ENCODE peak calls at places on chromosomes 16 and 17, in eight cellular contexts. A, S, F, W, J, X, P and U are unnamed samples.

GRCh38 chr16:71894229-71894920 is 956 bp upstream of the IST1 start:
- DNase-seq in A (peak), S (peak), F (peak), W (no peak), J (peak), X (no peak), P (peak), U (peak)

GRCh38 chr17:38418693-38419507 is 9.4 kb upstream of the ARHGAP23 start:
- DNase-seq in A (peak), S (no peak), F (no peak), W (no peak), J (no peak), X (no peak), P (no peak), U (no peak)

GRCh38 chr17:19333132-19333440 is 29.4 kb downstream of the B9D1 start:
- DNase-seq in A (no peak), S (no peak), F (no peak), W (no peak), J (no peak), X (no peak), P (no peak), U (no peak)

GRCh38 chr16:57815987-57816745 is 13.9 kb upstream of the KIFC3 start:
- DNase-seq in A (peak), S (peak), F (peak), W (peak), J (peak), X (peak), P (peak), U (peak)

GRCh38 chr16:87691686-87692079 is 74.1 kb downstream of the KLHDC4 start:
- DNase-seq in A (no peak), S (no peak), F (no peak), W (no peak), J (no peak), X (no peak), P (no peak), U (no peak)

GRCh38 chr17:77897741-77898301 is 60.7 kb upstream of the TNRC6C start:
- DNase-seq in A (peak), S (no peak), F (no peak), W (no peak), J (no peak), X (no peak), P (no peak), U (no peak)

GRCh38 chr16:15464401-15465186 is 30.2 kb downstream of the BMERB1 start:
- DNase-seq in A (no peak), S (no peak), F (no peak), W (no peak), J (no peak), X (no peak), P (no peak), U (no peak)

GRCh38 chr16:88731699-88732098 is 25.4 kb downstream of the CTU2 start:
- DNase-seq in A (no peak), S (no peak), F (no peak), W (no peak), J (no peak), X (no peak), P (no peak), U (no peak)

GRCh38 chr17:57478851-57479250 is 222.5 kb downstream of the MSI2 start:
- DNase-seq in A (no peak), S (no peak), F (no peak), W (no peak), J (no peak), X (no peak), P (no peak), U (no peak)

GRCh38 chr16:2231016-2231931 is 5.0 kb upstream of the DNASE1L2 start:
- DNase-seq in A (no peak), S (no peak), F (no peak), W (no peak), J (no peak), X (no peak), P (no peak), U (no peak)

GRCh38 chr16:17467923-17468540 is 2.7 kb downstream of the XYLT1 start:
- DNase-seq in A (peak), S (no peak), F (peak), W (peak), J (peak), X (no peak), P (no peak), U (peak)

GRCh38 chr16:57994778-57995177 is 5.7 kb downstream of the ZNF319 start:
- DNase-seq in A (peak), S (no peak), F (peak), W (no peak), J (no peak), X (no peak), P (no peak), U (no peak)

GRCh38 chr16:31386157-31386984 is 6.8 kb upstream of the ITGAD start:
- DNase-seq in A (no peak), S (no peak), F (no peak), W (no peak), J (no peak), X (no peak), P (no peak), U (no peak)

GRCh38 chr17:79002291-79002690 is 7.3 kb downstream of the CANT1 start:
- DNase-seq in A (no peak), S (no peak), F (no peak), W (no peak), J (peak), X (no peak), P (no peak), U (no peak)

GRCh38 chr16:8931864-8932263 is 31.8 kb downstream of the USP7 start:
- DNase-seq in A (peak), S (no peak), F (peak), W (no peak), J (no peak), X (no peak), P (peak), U (no peak)

GRCh38 chr16:57868913-57869520 is 66.7 kb upstream of the KIFC3 start:
- DNase-seq in A (no peak), S (no peak), F (no peak), W (no peak), J (no peak), X (no peak), P (no peak), U (no peak)

GRCh38 chr16:86566966-86567700 is 504 bp downstream of the FOXC2 start:
- DNase-seq in A (peak), S (no peak), F (no peak), W (no peak), J (peak), X (no peak), P (no peak), U (no peak)

GRCh38 chr16:87713469-87714229 is 52.1 kb downstream of the KLHDC4 start:
- DNase-seq in A (no peak), S (no peak), F (peak), W (no peak), J (no peak), X (no peak), P (peak), U (no peak)

GRCh38 chr17:80724723-80725388 is 180.2 kb downstream of the RPTOR start:
- DNase-seq in A (no peak), S (no peak), F (no peak), W (no peak), J (no peak), X (no peak), P (no peak), U (no peak)

GRCh38 chr17:77628035-77628434 is 330.5 kb upstream of the TNRC6C start:
- DNase-seq in A (no peak), S (no peak), F (no peak), W (no peak), J (no peak), X (no peak), P (no peak), U (no peak)

GRCh38 chr17:4598776-4599504 is 14.6 kb downstream of the SMTNL2 start:
- DNase-seq in A (no peak), S (no peak), F (no peak), W (no peak), J (peak), X (no peak), P (no peak), U (no peak)

GRCh38 chr17:74690409-74690825 is 22.3 kb downstream of the CD300LF start:
- DNase-seq in A (no peak), S (peak), F (no peak), W (no peak), J (peak), X (no peak), P (no peak), U (no peak)

GRCh38 chr17:48543854-48544355 is 1.0 kb downstream of the HOXB2 start:
- DNase-seq in A (no peak), S (no peak), F (peak), W (no peak), J (no peak), X (no peak), P (no peak), U (no peak)

GRCh38 chr16:75097941-75098897 is 18.4 kb downstream of the LDHD start:
- DNase-seq in A (no peak), S (no peak), F (peak), W (no peak), J (peak), X (no peak), P (peak), U (no peak)